ENCODE peak calls at places on chromosomes 11 and 22, in five cellular contexts. K, W, N, A and F are unnamed samples.

GRCh38 chr11:119493712-119494111 is 70.7 kb upstream of the THY1 start:
- DNase-seq in K (no peak), W (no peak), N (peak), A (no peak), F (no peak)

GRCh38 chr11:30710216-30710615 is 124.1 kb upstream of the MPPED2 start:
- DNase-seq in K (no peak), W (no peak), N (no peak), A (no peak), F (no peak)

GRCh38 chr11:34977039-34977906 is 60.9 kb downstream of the PDHX start:
- DNase-seq in K (no peak), W (no peak), N (no peak), A (no peak), F (peak)

GRCh38 chr11:12673924-12674570 is at the start of gene TEAD1:
- DNase-seq in K (peak), W (peak), N (peak), A (no peak), F (peak)

GRCh38 chr11:31199403-31199802 is 170.1 kb downstream of the DCDC1 start:
- DNase-seq in K (no peak), W (no peak), N (no peak), A (no peak), F (no peak)

GRCh38 chr11:25876456-25876965 is 455.4 kb upstream of the ANO3 start:
- DNase-seq in K (no peak), W (no peak), N (no peak), A (no peak), F (no peak)

GRCh38 chr22:35335936-35336781 is 36.5 kb downstream of the TOM1 start:
- DNase-seq in K (no peak), W (no peak), N (no peak), A (no peak), F (no peak)

GRCh38 chr22:46691571-46691970 is 46.5 kb downstream of the CERK start:
- DNase-seq in K (no peak), W (no peak), N (no peak), A (no peak), F (no peak)

GRCh38 chr11:82692981-82693380 is 40.7 kb downstream of the FAM181B start:
- DNase-seq in K (no peak), W (no peak), N (no peak), A (no peak), F (no peak)

GRCh38 chr11:5749836-5750235 is 4.2 kb upstream of the OR52N4 start:
- DNase-seq in K (no peak), W (no peak), N (no peak), A (no peak), F (no peak)

GRCh38 chr11:78041843-78042455 is 18.9 kb upstream of the KCTD14 start:
- DNase-seq in K (no peak), W (no peak), N (no peak), A (no peak), F (no peak)

GRCh38 chr11:126500981-126501380 is 145.5 kb downstream of the ST3GAL4 start:
- DNase-seq in K (no peak), W (no peak), N (no peak), A (no peak), F (no peak)

GRCh38 chr11:100929377-100929776 is 200.2 kb downstream of the PGR start:
- DNase-seq in K (no peak), W (no peak), N (no peak), A (no peak), F (no peak)

GRCh38 chr11:124085583-124085982 is 29.7 kb upstream of the VWA5A start:
- DNase-seq in K (no peak), W (no peak), N (no peak), A (no peak), F (no peak)

DNA sequence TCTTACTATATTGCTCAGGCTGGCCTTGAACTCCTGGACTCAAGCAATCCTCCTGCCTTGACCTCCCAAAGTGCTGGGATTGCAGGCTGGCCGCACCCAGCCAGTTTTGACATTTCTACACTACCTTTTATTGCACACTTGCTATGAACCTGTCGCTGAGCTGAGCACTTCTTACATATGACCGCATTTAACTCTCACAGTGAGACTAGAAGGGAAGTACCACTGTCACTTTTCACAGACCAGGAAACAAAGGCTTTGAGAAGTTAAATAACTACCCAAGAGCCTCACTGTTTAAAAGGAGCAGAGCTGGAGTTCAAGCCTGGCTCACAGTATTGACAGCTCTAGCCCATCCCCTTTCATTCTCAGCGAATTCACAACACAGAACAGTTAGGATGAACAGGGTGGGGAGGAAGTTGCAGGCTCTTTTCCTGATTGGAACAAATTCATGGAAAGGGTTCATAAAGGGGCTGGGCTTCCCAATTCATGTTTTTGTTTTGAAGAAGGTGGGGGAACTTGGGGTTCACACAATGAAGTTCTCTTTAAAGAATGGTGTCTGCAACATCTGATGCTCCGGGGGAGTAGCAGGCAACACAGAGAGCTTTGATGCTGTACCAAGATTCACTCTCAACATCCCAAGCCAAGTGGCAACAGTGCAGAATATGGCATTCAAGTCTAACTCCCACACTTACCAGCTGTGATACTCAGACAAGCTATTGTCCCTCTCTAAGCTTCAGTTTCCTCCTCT is 17.1 kb downstream of the SCGB1A1 start:
- DNase-seq in K (no peak), W (no peak), N (no peak), A (no peak), F (no peak)
- TF ChIP-seq HDAC2 in K (no peak), W (no peak), N (no peak), A (no peak), F (no peak)

GRCh38 chr11:2097356-2097997 is 41.7 kb downstream of the IGF2 start:
- DNase-seq in K (peak), W (peak), N (no peak), A (no peak), F (no peak)
- TF ChIP-seq HDAC2 in K (peak), W (no peak), N (no peak), A (no peak), F (no peak)

DNA sequence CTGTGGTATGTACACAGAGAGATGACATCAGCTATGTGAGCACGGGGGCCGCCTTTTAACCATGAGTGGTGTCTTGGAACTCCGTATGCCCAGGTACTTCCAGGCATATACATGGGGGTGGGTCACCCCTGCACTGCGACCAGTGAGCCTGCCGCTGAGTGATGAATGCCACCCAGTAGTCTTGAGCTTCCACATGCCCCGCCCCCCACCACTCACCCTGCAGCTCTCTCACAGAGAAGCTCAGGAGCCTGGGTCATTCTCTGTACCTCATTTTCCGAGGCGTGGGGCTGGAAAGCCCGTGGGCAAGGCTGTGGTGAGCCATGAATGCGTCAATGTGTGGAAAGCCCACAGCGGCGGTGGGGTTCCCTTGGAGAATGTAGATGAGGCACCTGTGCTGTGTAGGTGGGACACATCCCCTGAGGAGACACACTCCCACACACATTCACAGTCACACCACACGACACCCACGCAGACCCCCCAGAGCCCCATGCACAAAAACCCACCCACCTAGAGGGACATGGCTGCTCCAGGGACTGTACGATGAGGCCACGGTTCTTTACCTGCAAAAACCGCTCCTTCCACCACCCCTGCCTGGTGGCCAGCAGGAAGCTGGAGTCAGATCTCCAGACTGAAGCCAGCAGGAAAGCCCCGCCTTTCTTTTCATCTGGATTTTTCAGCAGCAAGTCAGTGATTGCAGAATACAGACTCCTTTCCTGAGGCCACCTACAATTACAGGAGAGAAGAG is 67.6 kb downstream of the PIWIL3 start:
- DNase-seq in K (no peak), W (no peak), N (no peak), A (no peak), F (no peak)
- TF ChIP-seq HDAC2 in K (no peak), W (no peak), N (no peak), A (no peak), F (no peak)

DNA sequence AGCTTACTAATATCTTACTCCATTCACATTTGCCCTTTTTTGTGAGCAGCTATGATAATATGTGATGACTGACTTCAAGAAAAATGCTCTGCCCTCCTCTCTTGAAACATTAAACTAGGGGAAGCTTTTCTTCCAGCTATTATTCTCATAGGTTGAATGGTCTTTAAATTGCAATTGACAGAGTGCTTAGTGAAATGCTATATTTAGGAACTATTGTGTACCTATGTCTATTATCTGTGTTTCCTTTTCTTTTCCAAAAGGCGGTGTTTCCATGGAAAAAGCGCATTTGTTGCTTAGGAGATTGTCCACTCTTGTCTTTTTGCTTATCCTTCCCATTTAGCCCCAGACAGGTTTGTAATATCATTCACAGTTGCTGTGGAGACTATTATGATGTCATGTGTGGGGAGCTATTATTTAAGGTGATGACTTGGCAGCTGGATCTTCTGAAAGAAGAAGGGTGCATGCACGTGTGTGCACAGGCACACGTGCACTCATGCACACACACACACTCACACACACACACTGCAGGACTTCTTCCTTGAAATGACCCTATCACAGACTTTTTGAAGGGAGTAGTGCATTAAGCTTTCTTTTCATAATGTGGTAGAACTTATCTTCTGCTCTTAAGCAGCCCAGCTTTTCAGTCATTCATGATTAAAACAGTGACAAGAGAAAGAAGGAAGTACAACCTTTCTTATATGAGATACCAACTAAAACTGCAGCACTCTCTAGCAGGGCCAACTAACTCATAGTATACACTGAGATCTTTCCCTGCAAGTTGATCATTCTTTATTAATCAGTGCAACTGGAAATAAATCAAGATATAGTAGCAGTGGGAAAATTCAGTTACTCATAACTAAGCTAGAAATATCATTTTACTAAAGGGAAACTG is 340.8 kb upstream of the MTNR1B start:
- DNase-seq in K (no peak), W (no peak), N (no peak), A (no peak), F (no peak)
- TF ChIP-seq HDAC2 in K (no peak), W (no peak), N (no peak), A (no peak), F (no peak)

GRCh38 chr11:1168256-1168655 is 10.5 kb downstream of the MUC5AC start:
- DNase-seq in K (no peak), W (no peak), N (no peak), A (no peak), F (no peak)

GRCh38 chr11:1167751-1168231 is 10.0 kb downstream of the MUC5AC start:
- DNase-seq in K (no peak), W (no peak), N (no peak), A (no peak), F (no peak)

GRCh38 chr11:1168721-1169161 is 11.0 kb downstream of the MUC5AC start:
- DNase-seq in K (no peak), W (no peak), N (no peak), A (no peak), F (no peak)

GRCh38 chr11:1165256-1166041 is 7.7 kb downstream of the MUC5AC start:
- DNase-seq in K (no peak), W (no peak), N (no peak), A (no peak), F (no peak)

DNA sequence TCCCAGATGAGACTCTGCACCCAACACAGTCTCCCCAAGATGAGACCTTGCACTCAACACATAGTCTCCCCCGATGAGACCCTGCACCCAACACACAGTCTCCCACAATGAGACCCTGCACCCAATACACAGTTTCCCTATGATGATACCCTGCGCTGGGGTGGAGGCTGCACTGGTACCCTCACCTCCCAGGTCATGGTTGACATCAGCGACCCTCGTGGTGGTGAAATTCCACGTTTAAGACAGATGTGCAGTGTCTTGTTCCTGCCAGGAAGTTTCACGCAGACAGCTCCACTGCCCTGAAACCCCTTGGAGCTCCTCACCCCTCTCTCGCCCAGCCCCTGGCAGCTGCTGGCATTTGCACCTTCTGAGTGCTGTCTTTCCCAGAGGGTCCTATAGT is 9.5 kb downstream of the MUC5AC start:
- DNase-seq in K (no peak), W (no peak), N (no peak), A (no peak), F (no peak)
- TF ChIP-seq HDAC2 in K (no peak), W (no peak), N (no peak), A (no peak), F (no peak)

DNA sequence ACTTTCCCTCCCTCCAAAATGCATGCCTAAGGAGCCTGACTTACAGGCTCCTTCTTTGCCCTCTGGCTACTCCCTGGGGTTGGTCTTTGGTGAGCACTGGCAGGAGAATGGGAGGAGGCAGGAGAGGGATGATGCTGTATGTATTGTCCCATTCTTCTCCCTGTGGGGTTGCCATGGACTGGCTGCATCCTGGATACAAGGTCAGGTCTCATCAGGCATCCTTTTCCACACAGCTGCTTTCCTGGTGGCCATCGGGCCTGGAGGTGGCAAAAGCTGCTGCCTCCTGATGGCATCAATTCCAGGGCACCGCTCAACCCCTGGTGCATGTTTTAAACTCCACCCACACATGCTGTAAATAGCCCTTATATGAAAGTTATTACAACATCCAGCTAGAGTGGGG is 257.2 kb downstream of the ETS1 start:
- DNase-seq in K (no peak), W (no peak), N (no peak), A (no peak), F (no peak)
- TF ChIP-seq HDAC2 in K (no peak), W (no peak), N (no peak), A (no peak), F (no peak)

DNA sequence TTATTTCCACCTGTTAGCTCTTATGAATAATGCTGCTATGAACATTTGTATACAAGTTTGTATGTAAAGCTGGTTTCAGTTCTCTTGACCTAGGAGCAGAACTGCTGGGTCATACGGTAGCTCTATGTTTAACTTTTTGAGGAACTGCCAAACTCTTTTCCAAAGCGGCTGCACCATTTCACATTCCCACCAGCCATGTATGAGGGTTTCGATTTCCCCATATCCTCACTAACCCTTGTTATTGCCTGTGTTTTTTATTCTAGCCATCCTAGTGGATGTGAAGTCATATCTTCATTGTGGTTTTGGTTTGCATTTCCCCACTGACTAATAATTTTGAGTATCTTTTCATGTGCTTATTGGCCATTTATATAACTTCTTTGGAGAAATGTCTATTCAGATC is 21.0 kb downstream of the EXT2 start:
- DNase-seq in K (no peak), W (no peak), N (no peak), A (no peak), F (no peak)
- TF ChIP-seq HDAC2 in K (no peak), W (no peak), N (no peak), A (no peak), F (no peak)

DNA sequence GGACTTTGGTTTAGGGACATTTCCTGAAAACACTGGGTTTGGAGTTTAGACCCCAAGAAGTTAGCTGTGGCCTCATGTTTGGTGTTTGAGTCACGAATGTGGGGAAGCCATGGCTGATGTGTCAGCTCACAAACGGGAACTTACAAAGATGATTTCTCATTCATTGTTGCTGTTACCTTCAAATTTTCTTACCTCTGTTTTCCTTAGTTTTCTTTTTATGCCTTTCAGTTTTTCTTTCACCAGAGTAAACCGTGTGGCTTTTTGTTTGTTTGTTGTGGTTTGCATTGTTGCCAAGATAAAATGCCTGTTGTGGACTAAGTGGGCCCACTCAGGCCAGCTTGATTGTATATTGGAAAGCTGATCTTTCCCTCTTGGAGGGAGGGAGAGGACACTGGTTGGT is 89.2 kb downstream of the SWAP70 start:
- DNase-seq in K (peak), W (no peak), N (no peak), A (no peak), F (no peak)
- TF ChIP-seq HDAC2 in K (no peak), W (no peak), N (no peak), A (no peak), F (no peak)

GRCh38 chr11:64295760-64296159 is 4.4 kb upstream of the CATSPERZ start:
- DNase-seq in K (no peak), W (no peak), N (no peak), A (no peak), F (no peak)
- TF ChIP-seq HDAC2 in K (no peak), W (no peak), N (no peak), A (no peak), F (no peak)